ENCODE peak calls at places on chromosomes 3 and 15, in four cellular contexts. J, D, R and Q are unnamed samples.

GRCh38 chr3:158522737-158523136 is 48.3 kb upstream of the MLF1 start:
- DNase-seq in R (no peak), J (no peak), D (no peak), Q (no peak)

GRCh38 chr3:121483290-121483689 is 62.5 kb downstream of the POLQ start:
- DNase-seq in J (no peak), R (no peak), D (no peak), Q (no peak)

GRCh38 chr3:174403831-174404230 is 455.3 kb upstream of the NAALADL2 start:
- DNase-seq in D (no peak), R (no peak), J (no peak), Q (no peak)

GRCh38 chr3:62416109-62416508 is 42.8 kb upstream of the FEZF2 start:
- DNase-seq in R (no peak), D (no peak), J (no peak), Q (no peak)

GRCh38 chr3:186239321-186239720 is 122.7 kb downstream of the DGKG start:
- DNase-seq in R (no peak), D (no peak), J (no peak), Q (no peak)

GRCh38 chr3:52085883-52086282 is 29.5 kb upstream of the DUSP7 start:
- DNase-seq in D (no peak), J (no peak), R (no peak), Q (no peak)

GRCh38 chr3:138941259-138941885 is 5.6 kb downstream of the FOXL2 start:
- DNase-seq in R (no peak), J (peak), D (no peak), Q (no peak)

GRCh38 chr3:183188895-183189462 is 26.4 kb upstream of the LAMP3 start:
- DNase-seq in R (peak), D (peak), J (peak), Q (no peak)

GRCh38 chr3:190655933-190656332 is 142.0 kb downstream of the IL1RAP start:
- DNase-seq in R (no peak), J (no peak), D (no peak), Q (no peak)

GRCh38 chr3:29514912-29515311 is 234.0 kb downstream of the RBMS3 start:
- DNase-seq in J (no peak), R (no peak), D (no peak), Q (no peak)

GRCh38 chr15:94237903-94238302 is 6.5 kb downstream of the MCTP2 start:
- DNase-seq in J (no peak), D (no peak), R (no peak), Q (no peak)

GRCh38 chr3:41652931-41653330 is 309.0 kb downstream of the ULK4 start:
- DNase-seq in J (no peak), D (no peak), R (no peak), Q (no peak)

GRCh38 chr15:38873151-38873550 is 308.5 kb upstream of the RASGRP1 start:
- DNase-seq in J (no peak), R (no peak), D (no peak), Q (no peak)

GRCh38 chr3:55488398-55489055 is 1.4 kb upstream of the WNT5A start:
- DNase-seq in J (peak), R (no peak), D (no peak), Q (peak)

GRCh38 chr3:15521573-15521965 is at the start of gene COLQ:
- DNase-seq in D (no peak), R (no peak), J (no peak), Q (no peak)

GRCh38 chr3:114320251-114320650 is 26.4 kb downstream of the TIGIT start:
- DNase-seq in J (no peak), R (no peak), D (no peak), Q (no peak)

GRCh38 chr3:156472150-156472549 is 82.8 kb downstream of the SSR3 start:
- DNase-seq in D (no peak), J (no peak), R (no peak), Q (no peak)

GRCh38 chr3:104510091-104510860 is 856.4 kb upstream of the ALCAM start:
- DNase-seq in R (no peak), D (no peak), J (no peak), Q (no peak)

GRCh38 chr15:49026700-49027099 is 19.5 kb downstream of the SECISBP2L start:
- DNase-seq in J (no peak), R (no peak), D (no peak), Q (no peak)

DNA sequence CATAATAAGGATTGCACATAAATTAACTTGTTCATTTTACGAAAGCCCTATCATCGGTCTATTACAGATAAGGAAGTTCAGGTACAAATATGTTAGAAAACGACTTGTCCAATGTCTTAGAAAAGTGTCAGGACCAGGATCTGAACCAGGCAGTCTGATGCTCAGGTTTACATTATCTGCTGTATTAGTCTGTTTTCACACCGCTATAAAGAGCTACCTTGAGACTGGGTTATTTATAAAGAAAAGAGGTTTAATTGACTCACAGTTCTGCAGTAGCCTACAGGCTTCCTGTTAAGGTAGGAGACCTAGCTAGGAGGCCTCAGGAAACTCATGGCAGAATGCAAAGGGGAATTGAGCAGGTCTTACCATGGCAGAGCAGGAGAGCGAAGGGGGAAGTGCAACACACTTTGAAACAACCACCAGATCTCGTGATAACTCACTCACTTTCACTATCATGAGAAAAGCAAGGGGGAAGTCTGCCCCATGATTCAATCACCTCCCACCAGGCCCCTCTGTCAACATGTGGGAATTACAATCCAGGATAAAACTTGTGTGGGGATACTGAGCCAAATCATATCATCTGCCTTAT is 45.8 kb upstream of the GOLIM4 start:
- DNase-seq in J (no peak), D (peak), R (no peak), Q (no peak)
- TF ChIP-seq SPI1 in J (peak), D (peak), R (peak), Q (peak)

GRCh38 chr15:89556413-89557262 is 18.6 kb upstream of the TICRR start:
- DNase-seq in J (peak), D (peak), R (no peak), Q (no peak)
- TF ChIP-seq SPI1 in J (no peak), D (no peak), R (no peak), Q (no peak)

GRCh38 chr15:64630403-64631107 is 144.8 kb downstream of the RBPMS2 start:
- DNase-seq in D (no peak), J (no peak), R (no peak), Q (no peak)
- TF ChIP-seq SPI1 in D (no peak), J (no peak), R (no peak), Q (no peak)

GRCh38 chr3:10771486-10772225 is 44.4 kb upstream of the SLC6A11 start:
- DNase-seq in J (no peak), D (no peak), R (no peak), Q (no peak)
- TF ChIP-seq SPI1 in J (no peak), D (no peak), R (no peak), Q (no peak)

GRCh38 chr3:185149591-185149990 is 3.3 kb downstream of the C3orf70 start:
- DNase-seq in R (no peak), D (no peak), J (no peak), Q (no peak)
- TF ChIP-seq SPI1 in R (no peak), D (no peak), J (no peak), Q (no peak)

DNA sequence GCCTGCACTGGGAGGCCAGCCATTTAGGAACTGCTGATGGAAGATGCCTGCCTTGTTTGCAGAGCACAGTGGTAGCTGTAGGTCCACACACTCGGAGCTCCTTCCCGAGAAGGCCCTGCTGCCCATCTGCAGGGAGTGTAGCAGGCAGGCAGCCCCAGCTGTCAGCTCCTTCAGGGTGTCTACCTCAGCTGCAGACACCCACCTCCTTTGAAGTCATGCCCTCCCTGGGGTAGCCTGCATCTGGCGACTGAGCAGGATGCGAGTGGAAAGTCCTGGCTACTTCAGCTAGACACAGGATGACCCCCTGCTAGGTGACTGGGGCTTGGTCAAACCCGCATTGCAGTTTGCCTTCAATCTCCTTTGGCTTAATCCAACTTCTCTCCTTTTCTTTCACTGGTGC is 93.2 kb upstream of the TLE3 start:
- DNase-seq in D (no peak), J (no peak), R (no peak), Q (no peak)
- TF ChIP-seq SPI1 in D (no peak), J (no peak), R (no peak), Q (no peak)

DNA sequence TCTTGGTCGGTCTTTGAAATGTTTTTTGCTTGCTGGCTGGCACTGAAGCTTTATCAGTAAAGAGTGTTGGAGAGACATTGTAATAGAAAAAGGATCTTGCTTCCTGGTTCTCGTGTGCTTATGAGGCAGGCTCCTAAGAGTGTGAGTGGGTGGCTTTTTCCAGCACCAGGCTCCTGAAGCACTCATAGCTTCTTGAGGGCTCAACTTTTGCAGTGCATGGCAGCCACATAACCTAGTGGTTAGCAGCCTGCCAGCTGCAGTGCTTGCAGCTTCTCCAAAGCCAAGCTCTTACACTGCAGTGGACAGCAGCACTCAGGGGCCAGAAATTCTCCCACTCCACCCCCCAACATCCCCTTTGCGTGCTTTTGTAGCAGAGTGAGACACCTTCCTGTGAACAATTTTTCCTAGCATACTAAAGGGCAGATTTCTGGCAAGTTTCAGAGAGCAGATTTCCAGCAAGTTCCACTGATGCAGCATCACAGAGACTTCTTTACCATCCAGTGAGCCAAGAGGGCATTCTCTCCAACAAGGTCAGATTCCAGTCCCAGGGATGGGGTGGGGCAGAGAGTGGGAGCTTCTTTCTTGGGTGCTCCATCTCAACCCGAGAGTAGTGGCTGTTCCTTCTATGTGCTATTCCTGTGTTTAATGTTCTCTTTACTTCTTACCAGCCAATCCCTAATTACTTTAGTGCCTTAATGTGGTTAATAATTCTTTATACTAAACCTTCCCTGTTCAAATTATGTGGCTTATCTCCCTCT is 15.8 kb upstream of the ARHGEF26 start:
- DNase-seq in R (no peak), J (no peak), D (no peak), Q (no peak)
- TF ChIP-seq SPI1 in R (no peak), J (no peak), D (no peak), Q (no peak)